ENCODE peak calls at places on chromosomes 7 and 10, in four cellular contexts. J, R, L and A are unnamed samples.

GRCh38 chr7:138935438-138936079 is 45.6 kb downstream of the KIAA1549 start:
- DNase-seq in R (peak; percentile 32), L (no peak), J (no peak), A (peak; percentile 62)

GRCh38 chr10:70551971-70552422 is 50.5 kb downstream of the PRF1 start:
- DNase-seq in R (no peak), J (no peak), L (no peak), A (no peak)

GRCh38 chr10:609868-610545 is 79.5 kb downstream of the DIP2C start:
- DNase-seq in L (no peak), R (no peak), J (no peak), A (no peak)

GRCh38 chr10:6171891-6172354 is 30.8 kb upstream of the PFKFB3 start:
- DNase-seq in J (no peak), R (no peak), L (no peak), A (no peak)

GRCh38 chr7:82477733-82478515 is 34.3 kb upstream of the CACNA2D1 start:
- DNase-seq in R (no peak), J (no peak), L (peak; percentile 26), A (no peak)

GRCh38 chr10:68133553-68133952 is 24.3 kb downstream of the MYPN start:
- DNase-seq in R (no peak), J (no peak), L (no peak), A (no peak)

GRCh38 chr7:92747041-92747835 is 89.1 kb downstream of the CDK6 start:
- DNase-seq in L (no peak), R (no peak), J (no peak), A (no peak)

GRCh38 chr7:137591444-137591843 is 247.9 kb upstream of the PTN start:
- DNase-seq in R (no peak), L (no peak), J (no peak), A (no peak)

GRCh38 chr10:113891476-113891875 is 37.0 kb downstream of the NHLRC2 start:
- DNase-seq in R (no peak), J (no peak), L (no peak), A (no peak)

GRCh38 chr7:23247602-23248335 is 1.2 kb downstream of the GPNMB start:
- DNase-seq in L (no peak), J (no peak), R (no peak), A (no peak)

GRCh38 chr10:129601737-129602136 is 134.7 kb downstream of the MGMT start:
- DNase-seq in J (no peak), L (no peak), R (no peak), A (no peak)

GRCh38 chr7:69738396-69738889 is 140.2 kb downstream of the AUTS2 start:
- DNase-seq in J (no peak), R (peak; percentile 36), L (no peak), A (no peak)

GRCh38 chr7:2411815-2412586 is 8.6 kb downstream of the CHST12 start:
- DNase-seq in J (no peak), R (no peak), L (no peak), A (no peak)

GRCh38 chr10:61000769-61001730 is 57.1 kb upstream of the RHOBTB1 start:
- DNase-seq in J (no peak), R (peak; percentile 49), L (no peak), A (peak; percentile 49)

GRCh38 chr7:139915864-139916716 is 87.0 kb downstream of the TBXAS1 start:
- DNase-seq in J (peak; percentile 65), L (no peak), R (no peak), A (no peak)

GRCh38 chr7:31073486-31074383 is 21.6 kb downstream of the ADCYAP1R1 start:
- DNase-seq in L (no peak), R (no peak), J (no peak), A (no peak)

GRCh38 chr10:12708921-12709320 is 292.6 kb downstream of the CCDC3 start:
- DNase-seq in J (no peak), L (no peak), R (no peak), A (no peak)

GRCh38 chr7:55438765-55439525 is 73.8 kb downstream of the LANCL2 start:
- DNase-seq in L (peak; percentile 84), R (no peak), J (no peak), A (peak; percentile 75)

GRCh38 chr7:47999413-47999812 is 20.0 kb upstream of the HUS1 start:
- DNase-seq in R (no peak), J (no peak), L (no peak), A (no peak)

GRCh38 chr10:11793762-11794479 is 29.2 kb upstream of the PROSER2 start:
- DNase-seq in J (no peak), L (no peak), R (no peak), A (no peak)

GRCh38 chr10:11757452-11757819 is 15.3 kb downstream of the ECHDC3 start:
- DNase-seq in J (no peak), L (peak; percentile 46), R (peak; percentile 51), A (peak; percentile 74)

GRCh38 chr10:81570878-81571794 is 303.9 kb upstream of the NRG3 start:
- DNase-seq in R (no peak), L (no peak), J (no peak), A (no peak)

GRCh38 chr7:29237483-29237882 is 42.9 kb downstream of the CHN2 start:
- DNase-seq in R (no peak), J (no peak), L (no peak), A (no peak)

GRCh38 chr7:155349601-155350331 is 52.1 kb downstream of the INSIG1 start:
- DNase-seq in L (no peak), R (no peak), J (no peak), A (no peak)

GRCh38 chr10:32131388-32131787 is 75.2 kb upstream of the KIF5B start:
- DNase-seq in J (no peak), L (no peak), R (no peak), A (no peak)

GRCh38 chr7:17185690-17186070 is 112.8 kb upstream of the AHR start:
- DNase-seq in L (no peak), R (no peak), J (no peak), A (no peak)

GRCh38 chr7:4962872-4963775 is 4.1 kb upstream of the MMD2 start:
- DNase-seq in R (no peak), L (no peak), J (no peak), A (no peak)

GRCh38 chr10:124736491-124737136 is 7.6 kb downstream of the FAM53B start:
- DNase-seq in J (no peak), L (no peak), R (no peak), A (peak; percentile 3)

GRCh38 chr10:113709221-113709838 is 29.6 kb downstream of the CASP7 start:
- DNase-seq in J (no peak), L (peak; percentile 45), R (no peak), A (peak; percentile 69)

GRCh38 chr7:27923308-27923980 is 183.5 kb downstream of the TAX1BP1 start:
- DNase-seq in L (no peak), J (no peak), R (no peak), A (no peak)

GRCh38 chr10:123496336-123496735 is 169.8 kb upstream of the GPR26 start:
- DNase-seq in R (no peak), L (peak; percentile 16), J (no peak), A (peak; percentile 81)

GRCh38 chr7:64266341-64266919 is 38.2 kb downstream of the ZNF679 start:
- DNase-seq in L (no peak), J (no peak), R (no peak), A (no peak)

GRCh38 chr10:115432188-115432819 is 339.1 kb downstream of the ATRNL1 start:
- DNase-seq in J (no peak), R (no peak), L (no peak), A (no peak)

GRCh38 chr7:92134271-92135099 is at the start of gene CYP51A1:
- DNase-seq in L (peak; percentile 92), J (peak; percentile 84), R (peak; percentile 90), A (peak; percentile 95)

GRCh38 chr7:91079491-91079890 is 184.7 kb upstream of the FZD1 start:
- DNase-seq in L (no peak), J (no peak), R (no peak), A (no peak)

GRCh38 chr7:1812693-1813393 is 142.8 kb downstream of the ELFN1 start:
- DNase-seq in J (no peak), R (no peak), L (no peak), A (no peak)